ENCODE peak calls at places on chromosomes 3 and 15, in four cellular contexts. G is cardiac fibroblast, U is AG10803, V is RWPE1. D is an unnamed sample.

GRCh38 chr3:146203761-146204160 is 42.8 kb upstream of the PLOD2 start:
- DNase-seq in U (peak), G (no peak), V (no peak), D (no peak)

GRCh38 chr15:41511331-41512077 is 2.1 kb downstream of the LTK start:
- DNase-seq in G (no peak), U (no peak), V (no peak), D (no peak)

GRCh38 chr3:68876112-68876713 is 56.1 kb downstream of the TAFA4 start:
- DNase-seq in V (peak), G (peak), U (peak), D (peak)

GRCh38 chr3:100783619-100784018 is 74.3 kb downstream of the TFG start:
- DNase-seq in G (no peak), U (no peak), V (no peak), D (no peak)

GRCh38 chr3:150135321-150135721 is 164.6 kb upstream of the PFN2 start:
- DNase-seq in G (no peak), V (no peak), U (peak), D (peak)

GRCh38 chr3:167887096-167887495 is 151.6 kb downstream of the SERPINI1 start:
- DNase-seq in U (peak), V (no peak), G (no peak), D (no peak)

GRCh38 chr15:77518458-77518857 is 97.8 kb downstream of the HMG20A start:
- DNase-seq in V (no peak), G (no peak), U (no peak), D (no peak)

GRCh38 chr15:74482661-74483060 is 21.7 kb upstream of the UBL7 start:
- DNase-seq in G (no peak), V (no peak), U (no peak), D (no peak)

GRCh38 chr3:115347737-115348136 is 200.6 kb upstream of the ZBTB20 start:
- DNase-seq in G (peak), U (no peak), V (no peak), D (no peak)

GRCh38 chr3:4504340-4505261 is 11.5 kb downstream of the ITPR1 start:
- DNase-seq in V (peak), U (no peak), G (peak), D (no peak)

GRCh38 chr15:70248116-70249025 is 150.7 kb upstream of the TLE3 start:
- DNase-seq in V (no peak), U (no peak), G (no peak), D (no peak)

GRCh38 chr3:44068753-44069152 is 172.9 kb upstream of the TOPAZ1 start:
- DNase-seq in U (no peak), G (no peak), V (no peak), D (no peak)

GRCh38 chr3:44066806-44067205 is 174.9 kb upstream of the TOPAZ1 start:
- DNase-seq in U (no peak), G (no peak), V (no peak), D (peak)

GRCh38 chr3:44067431-44067830 is 174.3 kb upstream of the TOPAZ1 start:
- DNase-seq in U (no peak), V (no peak), G (no peak), D (no peak)

GRCh38 chr3:44065311-44065710 is 176.4 kb upstream of the TOPAZ1 start:
- DNase-seq in U (peak), G (peak), V (peak), D (no peak)

GRCh38 chr3:44065741-44066140 is 175.9 kb upstream of the TOPAZ1 start:
- DNase-seq in U (no peak), G (no peak), V (no peak), D (no peak)
- TF ChIP-seq CTCF in U (peak), G (peak), V (no peak), D (peak)

GRCh38 chr3:31980530-31981205 is 394 bp downstream of the OSBPL10 start:
- DNase-seq in G (peak), U (no peak), V (no peak), D (peak)

GRCh38 chr3:31979006-31979697 is 1.9 kb downstream of the OSBPL10 start:
- DNase-seq in U (no peak), V (no peak), G (no peak), D (no peak)

GRCh38 chr3:31984321-31984720 is 2.8 kb downstream of the ZNF860 start:
- DNase-seq in U (no peak), G (no peak), V (no peak), D (no peak)

GRCh38 chr3:31978553-31978952 is 2.5 kb downstream of the OSBPL10 start:
- DNase-seq in U (no peak), V (no peak), G (no peak), D (no peak)

GRCh38 chr3:31981206-31982181 is at the start of the genes OSBPL10 and ZNF860:
- DNase-seq in V (peak), G (peak), U (peak), D (peak)
- TF ChIP-seq CTCF in V (no peak), G (peak), U (no peak), D (no peak)

GRCh38 chr15:63301088-63301487 is 23.7 kb downstream of the APH1B start:
- DNase-seq in G (no peak), V (no peak), U (no peak), D (no peak)
- TF ChIP-seq CTCF in G (no peak), V (no peak), U (no peak), D (no peak)

GRCh38 chr3:55574671-55575070 is 87.6 kb upstream of the WNT5A start:
- DNase-seq in V (no peak), U (no peak), G (no peak), D (no peak)
- TF ChIP-seq CTCF in V (no peak), U (no peak), G (no peak), D (no peak)

GRCh38 chr3:166263460-166263859 is 426.2 kb upstream of the BCHE start:
- DNase-seq in U (no peak), G (no peak), V (no peak), D (no peak)
- TF ChIP-seq CTCF in U (no peak), G (no peak), V (no peak), D (no peak)

GRCh38 chr15:101092867-101093202 is 159.0 kb downstream of the CHSY1 start:
- DNase-seq in V (no peak), G (no peak), U (no peak), D (no peak)
- TF ChIP-seq CTCF in V (no peak), G (no peak), U (no peak), D (no peak)

GRCh38 chr3:122680381-122681293 is at the start of gene PARP14:
- DNase-seq in G (peak), U (peak), V (peak), D (peak)
- TF ChIP-seq CTCF in G (peak), U (no peak), V (no peak), D (no peak)

D was measured in HFFc6.